ENCODE peak calls at places on chromosome 12, in four cellular contexts. C is activated T-helper 1 cell treated with Interleukin-2 at 50 U/mL for 16 hours, V is HS-27A, M is NCI-H1417. Q is an unnamed sample.

GRCh38 chr12:70660620-70661219 is 23.5 kb upstream of the PTPRB start:
- DNase-seq in C (no peak), V (peak), M (no peak), Q (no peak)

GRCh38 chr12:102618197-102618897 is 138.0 kb upstream of the IGF1 start:
- DNase-seq in C (no peak), V (no peak), M (no peak), Q (no peak)

GRCh38 chr12:127767631-127768030 is 499.3 kb upstream of the TMEM132C start:
- DNase-seq in C (no peak), V (no peak), M (peak), Q (no peak)

GRCh38 chr12:915090-915489 is 34.4 kb downstream of the RAD52 start:
- DNase-seq in C (no peak), V (no peak), M (no peak), Q (no peak)

GRCh38 chr12:64672925-64673409 is 62.7 kb downstream of the RASSF3 start:
- DNase-seq in C (peak), V (no peak), M (peak), Q (no peak)

GRCh38 chr12:114710151-114710550 is 26.2 kb upstream of the TBX3 start:
- DNase-seq in C (no peak), V (no peak), M (no peak), Q (no peak)

GRCh38 chr12:25322918-25323773 is 72.4 kb upstream of the KRAS start:
- DNase-seq in C (no peak), V (no peak), M (no peak), Q (no peak)

GRCh38 chr12:105825141-105825540 is 313.6 kb downstream of the NUAK1 start:
- DNase-seq in C (no peak), V (no peak), M (no peak), Q (no peak)

GRCh38 chr12:42589465-42590323 is at the start of gene PRICKLE1:
- DNase-seq in C (no peak), V (no peak), M (peak), Q (no peak)

GRCh38 chr12:67515679-67516363 is 132.7 kb upstream of the DYRK2 start:
- DNase-seq in C (peak), V (no peak), M (peak), Q (no peak)

GRCh38 chr12:2341051-2341751 is 288.4 kb downstream of the CACNA1C start:
- DNase-seq in C (no peak), V (no peak), M (no peak), Q (no peak)

GRCh38 chr12:103161582-103161981 is 204.1 kb downstream of the ASCL1 start:
- DNase-seq in C (no peak), V (no peak), M (no peak), Q (no peak)